ENCODE peak calls at places on chromosome 19, in eight cellular contexts. One of them, this sample, is unnamed.

GRCh38 chr19:45075215-45076028 is 856 bp downstream of the ZNF296 start:
- DNase-seq in PC-3: peak; percentile 82
- DNase-seq in AG09309: no peak
- DNase-seq in lower leg skin: peak; percentile 94
- DNase-seq in heart right ventricle: peak; percentile 68
- DNase-seq in IMR-90: no peak
- DNase-seq in heart left ventricle: peak; percentile 84
- DNase-seq in fibroblast of pulmonary artery: no peak
- DNase-seq in this sample: peak; percentile 18

GRCh38 chr19:53537126-53537522 is 821 bp upstream of the ZNF331 start:
- DNase-seq in PC-3: no peak
- DNase-seq in AG09309: no peak
- DNase-seq in lower leg skin: no peak
- DNase-seq in heart right ventricle: no peak
- DNase-seq in IMR-90: no peak
- DNase-seq in heart left ventricle: no peak
- DNase-seq in fibroblast of pulmonary artery: no peak
- DNase-seq in this sample: no peak

GRCh38 chr19:20422216-20422615 is 143.4 kb downstream of the ZNF737 start:
- DNase-seq in PC-3: no peak
- DNase-seq in AG09309: no peak
- DNase-seq in lower leg skin: no peak
- DNase-seq in heart right ventricle: no peak
- DNase-seq in IMR-90: no peak
- DNase-seq in heart left ventricle: no peak
- DNase-seq in fibroblast of pulmonary artery: no peak
- DNase-seq in this sample: peak; percentile 2

GRCh38 chr19:5395541-5395940 is 54.9 kb upstream of the PTPRS start:
- DNase-seq in PC-3: peak; percentile 14
- DNase-seq in AG09309: no peak
- DNase-seq in lower leg skin: no peak
- DNase-seq in heart right ventricle: no peak
- DNase-seq in IMR-90: no peak
- DNase-seq in heart left ventricle: no peak
- DNase-seq in fibroblast of pulmonary artery: no peak
- DNase-seq in this sample: peak; percentile 15

GRCh38 chr19:52664461-52664860 is 26.3 kb upstream of the ZNF83 start:
- DNase-seq in PC-3: no peak
- DNase-seq in AG09309: no peak
- DNase-seq in lower leg skin: no peak
- DNase-seq in heart right ventricle: no peak
- DNase-seq in IMR-90: no peak
- DNase-seq in heart left ventricle: no peak
- DNase-seq in fibroblast of pulmonary artery: no peak
- DNase-seq in this sample: no peak

GRCh38 chr19:7868671-7869452 is 5.3 kb downstream of the PRR36 start:
- DNase-seq in PC-3: peak; percentile 95
- DNase-seq in AG09309: no peak
- DNase-seq in lower leg skin: peak; percentile 94
- DNase-seq in heart right ventricle: peak; percentile 69
- DNase-seq in IMR-90: peak; percentile 44
- DNase-seq in heart left ventricle: peak; percentile 78
- DNase-seq in fibroblast of pulmonary artery: peak; percentile 62
- DNase-seq in this sample: peak; percentile 57

GRCh38 chr19:8259142-8259921 is 48.8 kb downstream of the CD320 start:
- DNase-seq in PC-3: no peak
- DNase-seq in AG09309: no peak
- DNase-seq in lower leg skin: no peak
- DNase-seq in heart right ventricle: no peak
- DNase-seq in IMR-90: no peak
- DNase-seq in heart left ventricle: no peak
- DNase-seq in fibroblast of pulmonary artery: no peak
- DNase-seq in this sample: no peak

GRCh38 chr19:21451187-21451586 is 54.2 kb upstream of the ZNF429 start:
- DNase-seq in PC-3: no peak
- DNase-seq in AG09309: no peak
- DNase-seq in lower leg skin: no peak
- DNase-seq in heart right ventricle: no peak
- DNase-seq in IMR-90: no peak
- DNase-seq in heart left ventricle: no peak
- DNase-seq in fibroblast of pulmonary artery: no peak
- DNase-seq in this sample: no peak

GRCh38 chr19:54388001-54388802 is 23.5 kb upstream of the LAIR1 start:
- DNase-seq in PC-3: no peak
- DNase-seq in AG09309: no peak
- DNase-seq in lower leg skin: no peak
- DNase-seq in heart right ventricle: no peak
- DNase-seq in IMR-90: no peak
- DNase-seq in heart left ventricle: peak; percentile 35
- DNase-seq in fibroblast of pulmonary artery: no peak
- DNase-seq in this sample: no peak

GRCh38 chr19:29376855-29377354 is 148.9 kb upstream of the VSTM2B start:
- DNase-seq in PC-3: no peak
- DNase-seq in AG09309: no peak
- DNase-seq in lower leg skin: peak; percentile 23
- DNase-seq in heart right ventricle: no peak
- DNase-seq in IMR-90: no peak
- DNase-seq in heart left ventricle: no peak
- DNase-seq in fibroblast of pulmonary artery: no peak
- DNase-seq in this sample: no peak

GRCh38 chr19:13091400-13092161 is 11.1 kb downstream of the LYL1 start:
- DNase-seq in PC-3: no peak
- DNase-seq in AG09309: peak; percentile 80
- DNase-seq in lower leg skin: no peak
- DNase-seq in heart right ventricle: peak; percentile 64
- DNase-seq in IMR-90: peak; percentile 75
- DNase-seq in heart left ventricle: peak; percentile 73
- DNase-seq in fibroblast of pulmonary artery: peak; percentile 94
- DNase-seq in this sample: peak; percentile 92

GRCh38 chr19:50362656-50363424 is 2.6 kb downstream of the NAPSA start:
- DNase-seq in PC-3: no peak
- DNase-seq in AG09309: no peak
- DNase-seq in lower leg skin: no peak
- DNase-seq in heart right ventricle: no peak
- DNase-seq in IMR-90: no peak
- DNase-seq in heart left ventricle: no peak
- DNase-seq in fibroblast of pulmonary artery: no peak
- DNase-seq in this sample: no peak

GRCh38 chr19:42269518-42270345 is 680 bp downstream of the CIC start:
- DNase-seq in PC-3: no peak
- DNase-seq in AG09309: no peak
- DNase-seq in lower leg skin: no peak
- DNase-seq in heart right ventricle: no peak
- DNase-seq in IMR-90: no peak
- DNase-seq in heart left ventricle: peak; percentile 31
- DNase-seq in fibroblast of pulmonary artery: no peak
- DNase-seq in this sample: no peak

GRCh38 chr19:54154603-54155345 is 4.7 kb downstream of the LENG1 start:
- DNase-seq in PC-3: no peak
- DNase-seq in AG09309: no peak
- DNase-seq in lower leg skin: no peak
- DNase-seq in heart right ventricle: no peak
- DNase-seq in IMR-90: no peak
- DNase-seq in heart left ventricle: no peak
- DNase-seq in fibroblast of pulmonary artery: peak; percentile 33
- DNase-seq in this sample: peak; percentile 84

GRCh38 chr19:10018219-10018618 is 4.9 kb downstream of the RDH8 start:
- DNase-seq in PC-3: peak; percentile 60
- DNase-seq in AG09309: no peak
- DNase-seq in lower leg skin: no peak
- DNase-seq in heart right ventricle: no peak
- DNase-seq in IMR-90: peak; percentile 87
- DNase-seq in heart left ventricle: no peak
- DNase-seq in fibroblast of pulmonary artery: no peak
- DNase-seq in this sample: peak; percentile 63

GRCh38 chr19:16085115-16085514 is 8.8 kb downstream of the TPM4 start:
- DNase-seq in PC-3: peak; percentile 42
- DNase-seq in AG09309: no peak
- DNase-seq in lower leg skin: no peak
- DNase-seq in heart right ventricle: no peak
- DNase-seq in IMR-90: peak; percentile 66
- DNase-seq in heart left ventricle: no peak
- DNase-seq in fibroblast of pulmonary artery: no peak
- DNase-seq in this sample: no peak

GRCh38 chr19:4553775-4554174 is 5.7 kb downstream of the SEMA6B start:
- DNase-seq in PC-3: no peak
- DNase-seq in AG09309: no peak
- DNase-seq in lower leg skin: no peak
- DNase-seq in heart right ventricle: no peak
- DNase-seq in IMR-90: no peak
- DNase-seq in heart left ventricle: no peak
- DNase-seq in fibroblast of pulmonary artery: no peak
- DNase-seq in this sample: no peak

GRCh38 chr19:4737955-4738580 is 14.4 kb upstream of the DPP9 start:
- DNase-seq in PC-3: no peak
- DNase-seq in AG09309: no peak
- DNase-seq in lower leg skin: no peak
- DNase-seq in heart right ventricle: no peak
- DNase-seq in IMR-90: no peak
- DNase-seq in heart left ventricle: no peak
- DNase-seq in fibroblast of pulmonary artery: no peak
- DNase-seq in this sample: no peak

GRCh38 chr19:16232568-16232967 is 34.9 kb downstream of the AP1M1 start:
- DNase-seq in PC-3: no peak
- DNase-seq in AG09309: no peak
- DNase-seq in lower leg skin: peak; percentile 61
- DNase-seq in heart right ventricle: no peak
- DNase-seq in IMR-90: no peak
- DNase-seq in heart left ventricle: no peak
- DNase-seq in fibroblast of pulmonary artery: no peak
- DNase-seq in this sample: no peak

GRCh38 chr19:13103585-13103923 is 896 bp upstream of the LYL1 start:
- DNase-seq in PC-3: no peak
- DNase-seq in AG09309: no peak
- DNase-seq in lower leg skin: no peak
- DNase-seq in heart right ventricle: no peak
- DNase-seq in IMR-90: no peak
- DNase-seq in heart left ventricle: peak; percentile 26
- DNase-seq in fibroblast of pulmonary artery: no peak
- DNase-seq in this sample: no peak

GRCh38 chr19:53102701-53103140 is 501 bp downstream of the ZNF160 start:
- DNase-seq in PC-3: peak; percentile 26
- DNase-seq in AG09309: no peak
- DNase-seq in lower leg skin: peak; percentile 88
- DNase-seq in heart right ventricle: peak; percentile 50
- DNase-seq in IMR-90: peak; percentile 31
- DNase-seq in heart left ventricle: peak; percentile 46
- DNase-seq in fibroblast of pulmonary artery: peak; percentile 44
- DNase-seq in this sample: peak; percentile 51

GRCh38 chr19:41194157-41194552 is 1.1 kb downstream of the CYP2S1 start:
- DNase-seq in PC-3: no peak
- DNase-seq in AG09309: no peak
- DNase-seq in lower leg skin: no peak
- DNase-seq in heart right ventricle: no peak
- DNase-seq in IMR-90: no peak
- DNase-seq in heart left ventricle: peak; percentile 34
- DNase-seq in fibroblast of pulmonary artery: no peak
- DNase-seq in this sample: no peak
- H3K4me3 ChIP-seq in PC-3: no peak overlapping the region
- H3K4me3 ChIP-seq in AG09309: no peak overlapping the region
- H3K4me3 ChIP-seq in lower leg skin: no peak overlapping the region
- H3K4me3 ChIP-seq in heart right ventricle: no peak overlapping the region
- H3K4me3 ChIP-seq in IMR-90: no peak overlapping the region
- H3K4me3 ChIP-seq in heart left ventricle: no peak overlapping the region
- H3K4me3 ChIP-seq in fibroblast of pulmonary artery: no peak overlapping the region
- H3K4me3 ChIP-seq in this sample: no peak overlapping the region

GRCh38 chr19:511101-511841 is 4.0 kb downstream of the TPGS1 start:
- DNase-seq in PC-3: no peak
- DNase-seq in AG09309: no peak
- DNase-seq in lower leg skin: no peak
- DNase-seq in heart right ventricle: no peak
- DNase-seq in IMR-90: peak; percentile 36
- DNase-seq in heart left ventricle: peak; percentile 44
- DNase-seq in fibroblast of pulmonary artery: peak; percentile 72
- DNase-seq in this sample: peak; percentile 42

GRCh38 chr19:508204-509150 is 1.2 kb downstream of the TPGS1 start:
- DNase-seq in PC-3: no peak
- DNase-seq in AG09309: no peak
- DNase-seq in lower leg skin: no peak
- DNase-seq in heart right ventricle: no peak
- DNase-seq in IMR-90: no peak
- DNase-seq in heart left ventricle: peak; percentile 32
- DNase-seq in fibroblast of pulmonary artery: no peak
- DNase-seq in this sample: no peak

GRCh38 chr19:513368-514165 is 6.3 kb downstream of the TPGS1 start:
- DNase-seq in PC-3: no peak
- DNase-seq in AG09309: no peak
- DNase-seq in lower leg skin: no peak
- DNase-seq in heart right ventricle: no peak
- DNase-seq in IMR-90: no peak
- DNase-seq in heart left ventricle: peak; percentile 21
- DNase-seq in fibroblast of pulmonary artery: no peak
- DNase-seq in this sample: no peak

GRCh38 chr19:512548-513365 is 5.5 kb downstream of the TPGS1 start:
- DNase-seq in PC-3: no peak
- DNase-seq in AG09309: no peak
- DNase-seq in lower leg skin: no peak
- DNase-seq in heart right ventricle: no peak
- DNase-seq in IMR-90: no peak
- DNase-seq in heart left ventricle: peak; percentile 32
- DNase-seq in fibroblast of pulmonary artery: no peak
- DNase-seq in this sample: no peak

GRCh38 chr19:510606-511100 is 3.4 kb downstream of the TPGS1 start:
- DNase-seq in PC-3: peak; percentile 82
- DNase-seq in AG09309: no peak
- DNase-seq in lower leg skin: peak; percentile 94
- DNase-seq in heart right ventricle: peak; percentile 76
- DNase-seq in IMR-90: peak; percentile 81
- DNase-seq in heart left ventricle: peak; percentile 75
- DNase-seq in fibroblast of pulmonary artery: peak; percentile 92
- DNase-seq in this sample: peak; percentile 90
- TF ChIP-seq CTCF in PC-3: peak; percentile 93
- TF ChIP-seq CTCF in AG09309: peak; percentile 97
- TF ChIP-seq CTCF in lower leg skin: peak; percentile 53
- TF ChIP-seq CTCF in heart right ventricle: peak; percentile 99
- TF ChIP-seq CTCF in IMR-90: peak; percentile 99
- TF ChIP-seq CTCF in heart left ventricle: peak; percentile 74
- TF ChIP-seq CTCF in fibroblast of pulmonary artery: peak; percentile 97
- TF ChIP-seq CTCF in this sample: peak; percentile 99

GRCh38 chr19:36258028-36258875 is 43.3 kb downstream of the ZNF146 start:
- DNase-seq in PC-3: no peak
- DNase-seq in AG09309: no peak
- DNase-seq in lower leg skin: no peak
- DNase-seq in heart right ventricle: no peak
- DNase-seq in IMR-90: no peak
- DNase-seq in heart left ventricle: no peak
- DNase-seq in fibroblast of pulmonary artery: no peak
- DNase-seq in this sample: no peak
- H3K4me3 ChIP-seq in PC-3: no peak overlapping the region
- H3K4me3 ChIP-seq in AG09309: no peak overlapping the region
- H3K4me3 ChIP-seq in lower leg skin: no peak overlapping the region
- H3K4me3 ChIP-seq in heart right ventricle: peak overlapping the region; percentile 53
- H3K4me3 ChIP-seq in IMR-90: no peak overlapping the region
- H3K4me3 ChIP-seq in heart left ventricle: peak overlapping the region; percentile 61
- H3K4me3 ChIP-seq in fibroblast of pulmonary artery: no peak overlapping the region
- H3K4me3 ChIP-seq in this sample: no peak overlapping the region

DNA sequence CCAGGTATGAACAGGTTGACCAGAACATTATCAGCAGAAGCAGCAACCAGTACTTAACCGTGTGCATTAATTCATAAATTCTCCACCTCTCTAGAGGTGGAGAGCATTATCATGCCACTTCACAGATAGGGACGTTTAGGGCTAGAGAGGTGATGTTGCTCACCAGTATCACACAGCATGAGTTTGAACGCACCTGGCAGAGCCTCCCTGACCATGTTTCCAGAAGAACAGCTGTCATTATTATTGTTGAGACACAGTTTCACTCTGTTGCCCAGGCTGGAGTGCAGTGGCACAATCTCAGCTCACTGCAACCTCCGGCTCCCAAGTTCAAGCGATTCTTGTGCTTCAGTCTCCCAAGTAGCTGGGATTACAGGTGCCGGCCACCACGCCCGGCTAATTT is 6.8 kb downstream of the KANK2 start:
- DNase-seq in PC-3: no peak
- DNase-seq in AG09309: no peak
- DNase-seq in lower leg skin: no peak
- DNase-seq in heart right ventricle: no peak
- DNase-seq in IMR-90: no peak
- DNase-seq in heart left ventricle: no peak
- DNase-seq in fibroblast of pulmonary artery: no peak
- DNase-seq in this sample: no peak
- TF ChIP-seq CTCF in PC-3: no peak
- TF ChIP-seq CTCF in AG09309: no peak
- TF ChIP-seq CTCF in lower leg skin: no peak
- TF ChIP-seq CTCF in heart right ventricle: no peak
- TF ChIP-seq CTCF in IMR-90: no peak
- TF ChIP-seq CTCF in heart left ventricle: no peak
- TF ChIP-seq CTCF in fibroblast of pulmonary artery: no peak
- TF ChIP-seq CTCF in this sample: no peak